ENCODE peak calls at places on chromosome 13, in five cellular contexts. Q is adrenal gland, M is neural progenitor cell, X is aorta, T is upper lobe of right lung. L is an unnamed sample. For H3K36me3 and H3K27me3, the result is how much of the 10 kb centered on the place peaks cover.

GRCh38 chr13:93233997-93234416 is 7.4 kb downstream of the GPC6 start:
- DNase-seq in T (no peak), Q (no peak), M (peak), X (no peak), L (no peak)

GRCh38 chr13:50955807-50956206 is 46.2 kb downstream of the RNASEH2B start:
- DNase-seq in Q (no peak), M (no peak), X (no peak), T (no peak), L (no peak)

GRCh38 chr13:65339236-65339635 is 1890.9 kb downstream of the PCDH9 start:
- DNase-seq in T (no peak), X (no peak), M (no peak), Q (no peak), L (no peak)

GRCh38 chr13:109256866-109257760 is 529.3 kb downstream of the IRS2 start:
- DNase-seq in T (no peak), Q (peak), X (no peak), M (no peak), L (peak)

GRCh38 chr13:99800004-99800403 is 171.6 kb downstream of the ZIC5 start:
- DNase-seq in M (no peak), T (no peak), X (no peak), Q (no peak), L (peak)

GRCh38 chr13:25371158-25371557 is 616 bp upstream of the ATP8A2 start:
- DNase-seq in T (no peak), X (no peak), Q (no peak), M (no peak), L (no peak)

GRCh38 chr13:97977376-97977705 is 23.9 kb downstream of the IPO5 start:
- DNase-seq in T (no peak), Q (no peak), X (no peak), M (no peak), L (no peak)

GRCh38 chr13:112907286-112907685 is 61.7 kb upstream of the MCF2L start:
- DNase-seq in M (no peak), T (no peak), X (no peak), Q (no peak), L (no peak)

GRCh38 chr13:110643324-110643723 is 28.0 kb downstream of the NAXD start:
- DNase-seq in M (no peak), T (no peak), X (no peak), Q (peak), L (no peak)
- H3K36me3 ChIP-seq in M (under half), T (half or more), X (under half), Q (under half), L (half or more)

DNA sequence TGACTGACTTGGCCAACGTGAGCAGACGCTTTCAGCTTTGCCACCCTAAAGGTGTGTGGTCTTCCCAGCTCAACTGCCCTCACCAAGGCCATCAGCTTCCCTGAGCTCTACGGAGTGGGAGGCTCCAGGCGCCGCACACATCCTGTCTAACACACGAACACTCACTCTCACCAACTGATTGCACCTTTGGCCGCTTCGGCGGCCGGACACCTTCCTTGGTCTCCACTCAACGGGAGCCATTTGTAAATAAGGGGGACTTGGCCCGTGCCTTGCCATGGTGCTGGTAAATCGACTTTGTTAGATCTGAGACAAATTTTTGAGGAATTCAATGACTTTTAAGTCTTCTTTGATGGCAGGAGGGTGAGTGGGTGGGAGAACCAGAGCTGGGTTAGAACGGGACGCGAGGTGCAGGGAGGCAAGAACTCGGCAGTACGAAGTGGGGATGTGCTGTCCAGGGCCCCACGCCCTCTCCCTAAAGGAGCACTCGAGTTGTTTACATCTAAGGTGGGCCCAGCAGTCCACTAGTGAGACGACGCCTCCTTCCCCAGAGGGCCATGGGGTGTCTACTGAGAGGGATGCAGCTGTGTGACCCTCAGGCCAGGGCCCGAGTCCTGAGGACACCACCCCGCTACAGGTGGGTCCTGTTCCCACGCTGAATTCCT is 4.4 kb downstream of the C13orf46 start:
- DNase-seq in X (peak), Q (no peak), M (no peak), T (peak), L (no peak)
- H3K4me3 ChIP-seq in X (no peak), Q (no peak), M (no peak), T (peak), L (no peak)

GRCh38 chr13:40387775-40388174 is 278.7 kb downstream of the FOXO1 start:
- DNase-seq in T (no peak), Q (no peak), M (no peak), X (no peak), L (no peak)
- H3K27me3 ChIP-seq in T (under half), Q (under half), M (under half), X (under half), L (under half)

GRCh38 chr13:45392811-45393210 is 25.4 kb downstream of the SLC25A30 start:
- DNase-seq in Q (no peak), T (no peak), X (no peak), M (no peak), L (no peak)

GRCh38 chr13:45393941-45394570 is 24.1 kb downstream of the SLC25A30 start:
- DNase-seq in M (peak), Q (peak), T (no peak), X (no peak), L (peak)

GRCh38 chr13:45398862-45399261 is 19.3 kb downstream of the SLC25A30 start:
- DNase-seq in M (no peak), Q (no peak), T (no peak), X (no peak), L (no peak)

GRCh38 chr13:45401306-45401705 is 16.9 kb downstream of the SLC25A30 start:
- DNase-seq in M (no peak), Q (no peak), X (no peak), T (no peak), L (no peak)

DNA sequence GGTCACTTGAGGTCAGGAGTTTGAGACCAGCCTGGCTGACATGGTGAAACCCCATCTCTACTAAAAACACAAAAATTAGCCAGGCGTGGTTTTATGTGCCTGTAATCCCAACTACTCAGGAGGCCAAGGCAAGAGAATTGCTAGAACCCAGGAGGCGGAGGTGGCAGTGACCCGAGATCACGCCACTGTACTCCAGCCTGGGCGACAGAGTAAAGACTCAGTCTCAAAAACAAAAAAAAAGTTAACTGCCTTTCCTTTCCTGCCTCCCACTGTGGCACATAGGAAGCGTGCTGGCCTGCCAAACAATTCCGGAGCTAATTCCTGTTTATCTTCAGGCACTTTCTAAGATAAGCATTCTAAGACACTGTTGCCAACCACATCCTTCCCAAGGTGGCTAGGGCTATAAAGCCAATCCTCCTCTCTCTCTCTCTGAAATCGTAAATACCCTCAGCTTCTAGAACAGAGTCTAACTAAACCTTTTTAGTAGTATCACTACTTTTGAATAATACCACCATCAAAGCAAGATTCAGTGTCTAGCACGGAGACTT is 21.6 kb downstream of the SLC25A30 start:
- DNase-seq in T (no peak), X (no peak), M (no peak), Q (no peak), L (peak)
- H3K36me3 ChIP-seq in T (half or more), X (under half), M (under half), Q (under half), L (under half)

DNA sequence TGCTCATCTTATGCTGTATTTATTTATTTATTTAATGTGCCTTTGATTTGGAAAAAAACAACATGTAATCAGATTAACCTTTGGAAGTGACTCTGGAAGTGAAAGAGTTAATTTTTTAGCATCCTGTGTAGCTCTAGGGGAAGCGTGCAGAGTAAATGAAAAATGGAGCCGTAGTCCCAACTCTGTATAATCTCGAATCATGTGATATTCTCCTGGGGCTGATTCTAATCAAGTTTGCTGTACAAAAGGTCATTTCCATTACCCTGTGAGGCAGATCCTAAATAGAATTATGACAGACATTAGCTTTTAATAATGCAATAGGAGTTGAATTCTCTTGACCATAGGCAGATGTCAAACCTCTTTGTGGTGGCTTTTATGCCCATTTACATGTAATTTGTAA is 238.6 kb upstream of the CSNK1A1L start:
- DNase-seq in T (no peak), Q (no peak), M (no peak), X (no peak), L (no peak)
- H3K4me3 ChIP-seq in T (no peak), Q (no peak), M (no peak), X (no peak), L (no peak)

GRCh38 chr13:79703772-79704171 is 222.8 kb downstream of the NDFIP2 start:
- DNase-seq in Q (no peak), M (no peak), T (no peak), X (no peak), L (no peak)

GRCh38 chr13:79710376-79710775 is 229.4 kb downstream of the NDFIP2 start:
- DNase-seq in X (no peak), M (no peak), T (no peak), Q (no peak), L (no peak)

GRCh38 chr13:79711631-79712030 is 230.7 kb downstream of the NDFIP2 start:
- DNase-seq in X (no peak), Q (no peak), T (no peak), M (no peak), L (no peak)

GRCh38 chr13:79709526-79709925 is 228.6 kb downstream of the NDFIP2 start:
- DNase-seq in M (no peak), Q (no peak), T (no peak), X (no peak), L (no peak)
- H3K27me3 ChIP-seq in M (under half), Q (under half), T (under half), X (under half), L (under half)

DNA sequence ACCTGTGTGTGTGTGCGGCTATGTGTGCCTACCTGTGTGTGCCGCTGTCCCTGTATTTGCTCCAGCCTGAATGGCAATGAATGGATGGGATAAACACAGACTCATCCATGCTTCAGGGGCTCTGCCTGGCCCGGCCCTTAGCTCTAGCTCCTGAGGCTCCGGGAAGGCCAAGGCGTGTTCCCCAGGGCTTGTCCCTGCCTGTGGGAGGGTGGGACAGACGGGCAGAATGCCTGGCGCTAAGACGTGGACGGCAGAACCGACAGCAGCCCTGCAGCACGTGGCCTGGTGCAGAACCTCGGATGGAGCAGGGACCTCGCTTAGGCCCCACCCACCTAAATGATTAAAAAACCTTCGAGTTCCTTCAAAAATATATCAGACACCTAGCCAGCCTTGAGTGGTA is 57.8 kb upstream of the C13orf46 start:
- DNase-seq in T (no peak), M (no peak), Q (no peak), X (no peak), L (no peak)
- H3K36me3 ChIP-seq in T (under half), M (under half), Q (under half), X (under half), L (under half)

DNA sequence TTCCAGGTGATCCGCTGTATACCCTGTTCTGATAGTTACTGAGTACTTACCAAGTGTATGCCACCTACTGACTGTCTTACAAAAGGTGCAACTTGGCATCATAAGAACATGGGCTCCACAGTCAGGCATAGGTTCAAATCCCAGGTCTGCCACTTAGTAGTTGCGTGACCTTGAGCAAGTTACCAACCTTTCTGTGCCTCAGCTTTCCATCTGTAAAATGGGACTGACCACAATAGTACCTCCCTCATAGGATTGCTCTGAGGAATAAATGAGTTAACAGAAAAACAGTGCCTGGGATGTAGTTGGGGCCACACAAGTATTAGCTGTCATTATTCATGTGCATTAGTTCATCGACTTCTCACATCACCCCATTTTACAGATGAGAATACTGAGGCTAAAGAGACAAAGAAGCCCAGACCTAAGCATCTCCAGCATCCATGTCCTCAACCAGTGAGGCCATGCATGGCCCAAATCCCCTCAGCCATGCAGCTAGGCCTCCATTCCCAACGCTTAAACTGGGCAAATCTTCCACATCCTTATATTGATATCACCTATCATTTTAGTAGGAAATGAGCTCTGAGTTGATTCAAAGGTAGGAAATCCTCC is 51.3 kb upstream of the UBE2L5 start:
- DNase-seq in M (no peak), Q (no peak), T (no peak), X (no peak), L (no peak)
- H3K4me3 ChIP-seq in M (no peak), Q (no peak), T (no peak), X (no peak), L (no peak)

GRCh38 chr13:91399189-91400093 is 1.0 kb downstream of the GPC5 start:
- DNase-seq in T (no peak), Q (no peak), X (no peak), M (peak), L (no peak)

GRCh38 chr13:91400094-91400462 is 1.7 kb downstream of the GPC5 start:
- DNase-seq in Q (no peak), M (peak), X (no peak), T (no peak), L (no peak)

GRCh38 chr13:91398413-91399188 is at the start of gene GPC5:
- DNase-seq in Q (peak), M (peak), T (peak), X (peak), L (peak)

GRCh38 chr13:91401916-91402315 is 3.5 kb downstream of the GPC5 start:
- DNase-seq in Q (no peak), X (no peak), M (no peak), T (no peak), L (no peak)

GRCh38 chr13:91397595-91397994 is 826 bp upstream of the GPC5 start:
- DNase-seq in T (no peak), Q (no peak), X (no peak), M (no peak), L (no peak)
- H3K27me3 ChIP-seq in T (half or more), Q (under half), X (under half), M (half or more), L (under half)